ENCODE peak calls at places on chromosomes 13 and 19, in five cellular contexts. One of them, this sample, is unnamed.

GRCh38 chr19:33388231-33388816 is 14.8 kb downstream of the CEBPG start:
- DNase-seq in A549: no peak
- DNase-seq in HepG2: no peak
- DNase-seq in SK-N-SH: peak
- DNase-seq in GM23338: no peak
- DNase-seq in this sample: no peak

GRCh38 chr13:49400755-49401659 is 42.9 kb downstream of the CAB39L start:
- DNase-seq in A549: no peak
- DNase-seq in HepG2: no peak
- DNase-seq in SK-N-SH: peak
- DNase-seq in GM23338: peak
- DNase-seq in this sample: no peak

GRCh38 chr13:52118595-52118994 is 10.3 kb downstream of the NEK5 start:
- DNase-seq in A549: no peak
- DNase-seq in HepG2: no peak
- DNase-seq in SK-N-SH: no peak
- DNase-seq in GM23338: no peak
- DNase-seq in this sample: no peak

GRCh38 chr13:27476943-27477681 is 26.7 kb upstream of the MTIF3 start:
- DNase-seq in A549: peak
- DNase-seq in HepG2: peak
- DNase-seq in SK-N-SH: no peak
- DNase-seq in GM23338: no peak
- DNase-seq in this sample: peak

GRCh38 chr19:48950159-48950558 is 4.5 kb upstream of the BAX start:
- DNase-seq in A549: no peak
- DNase-seq in HepG2: no peak
- DNase-seq in SK-N-SH: no peak
- DNase-seq in GM23338: no peak
- DNase-seq in this sample: no peak

GRCh38 chr13:95660981-95661581 is 15.9 kb upstream of the DNAJC3 start:
- DNase-seq in A549: peak
- DNase-seq in HepG2: peak
- DNase-seq in SK-N-SH: peak
- DNase-seq in GM23338: peak
- DNase-seq in this sample: no peak

GRCh38 chr19:872266-872951 is 12.9 kb downstream of the CFD start:
- DNase-seq in A549: no peak
- DNase-seq in HepG2: no peak
- DNase-seq in SK-N-SH: no peak
- DNase-seq in GM23338: peak
- DNase-seq in this sample: no peak

GRCh38 chr13:107258599-107259187 is 690.8 kb upstream of the ARGLU1 start:
- DNase-seq in A549: no peak
- DNase-seq in HepG2: no peak
- DNase-seq in SK-N-SH: no peak
- DNase-seq in GM23338: no peak
- DNase-seq in this sample: no peak

GRCh38 chr19:33235269-33235995 is 9.8 kb upstream of the SLC7A10 start:
- DNase-seq in A549: peak
- DNase-seq in HepG2: peak
- DNase-seq in SK-N-SH: peak
- DNase-seq in GM23338: peak
- DNase-seq in this sample: peak

GRCh38 chr13:110226051-110226562 is 80.8 kb downstream of the COL4A1 start:
- DNase-seq in A549: no peak
- DNase-seq in HepG2: no peak
- DNase-seq in SK-N-SH: no peak
- DNase-seq in GM23338: no peak
- DNase-seq in this sample: no peak

GRCh38 chr19:16085115-16085514 is 8.8 kb downstream of the TPM4 start:
- DNase-seq in A549: no peak
- DNase-seq in HepG2: no peak
- DNase-seq in SK-N-SH: no peak
- DNase-seq in GM23338: no peak
- DNase-seq in this sample: no peak

DNA sequence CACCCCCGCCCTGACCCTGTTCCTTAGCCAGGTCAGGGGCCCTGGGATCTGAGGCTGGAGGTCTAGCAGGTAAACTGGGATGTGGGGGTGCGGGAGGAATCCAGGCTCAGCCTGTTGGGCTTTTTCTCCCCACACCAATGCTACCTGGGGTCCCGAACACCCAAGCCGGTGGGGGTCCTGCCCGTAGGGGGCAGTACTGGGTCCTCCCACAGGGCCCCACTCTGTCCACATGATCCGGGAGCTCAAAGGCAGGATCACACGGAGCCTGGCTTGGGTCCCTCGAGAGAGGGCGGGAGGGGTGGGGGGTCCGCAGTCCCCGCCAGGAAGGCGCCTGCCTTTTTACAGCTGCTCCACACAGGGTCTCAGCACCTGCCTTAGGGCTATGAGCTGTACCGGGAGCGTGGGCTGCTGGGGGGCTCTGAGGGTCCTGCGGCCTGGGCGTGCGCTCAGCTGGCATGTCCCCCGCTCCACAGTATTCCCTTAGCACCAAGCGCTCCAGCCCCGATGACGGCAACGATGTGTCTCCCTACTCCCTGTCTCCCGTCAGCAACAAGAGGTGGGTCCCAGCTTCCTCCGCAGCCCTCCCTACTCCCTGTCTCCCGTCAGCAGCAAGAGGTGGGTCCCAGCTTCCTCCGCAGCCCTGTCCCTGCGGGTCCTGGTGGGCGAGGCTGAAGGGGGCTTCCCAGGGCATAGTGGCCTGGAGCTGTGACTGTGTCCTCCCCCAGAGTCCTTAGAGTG is 12.3 kb upstream of the TEKTIP1 start:
- DNase-seq in A549: no peak
- DNase-seq in HepG2: no peak
- DNase-seq in SK-N-SH: no peak
- DNase-seq in GM23338: no peak
- DNase-seq in this sample: no peak
- TF ChIP-seq REST in A549: no peak
- TF ChIP-seq REST in HepG2: no peak
- TF ChIP-seq REST in SK-N-SH: no peak
- TF ChIP-seq REST in GM23338: no peak
- TF ChIP-seq REST in this sample: no peak

GRCh38 chr19:13053761-13054604 is 48.7 kb downstream of the LYL1 start:
- DNase-seq in A549: no peak
- DNase-seq in HepG2: peak
- DNase-seq in SK-N-SH: peak
- DNase-seq in GM23338: peak
- DNase-seq in this sample: peak
- TF ChIP-seq REST in A549: no peak
- TF ChIP-seq REST in HepG2: peak
- TF ChIP-seq REST in SK-N-SH: peak
- TF ChIP-seq REST in GM23338: no peak
- TF ChIP-seq REST in this sample: no peak

GRCh38 chr13:73542446-73542845 is 483.6 kb downstream of the KLF5 start:
- DNase-seq in A549: no peak
- DNase-seq in HepG2: no peak
- DNase-seq in SK-N-SH: no peak
- DNase-seq in GM23338: no peak
- DNase-seq in this sample: no peak
- TF ChIP-seq REST in A549: no peak
- TF ChIP-seq REST in HepG2: no peak
- TF ChIP-seq REST in SK-N-SH: no peak
- TF ChIP-seq REST in GM23338: no peak
- TF ChIP-seq REST in this sample: no peak

GRCh38 chr13:45434556-45435371 is 16.6 kb upstream of the SLC25A30 start:
- DNase-seq in A549: no peak
- DNase-seq in HepG2: peak
- DNase-seq in SK-N-SH: no peak
- DNase-seq in GM23338: no peak
- DNase-seq in this sample: no peak
- TF ChIP-seq REST in A549: no peak
- TF ChIP-seq REST in HepG2: peak
- TF ChIP-seq REST in SK-N-SH: no peak
- TF ChIP-seq REST in GM23338: no peak
- TF ChIP-seq REST in this sample: no peak

DNA sequence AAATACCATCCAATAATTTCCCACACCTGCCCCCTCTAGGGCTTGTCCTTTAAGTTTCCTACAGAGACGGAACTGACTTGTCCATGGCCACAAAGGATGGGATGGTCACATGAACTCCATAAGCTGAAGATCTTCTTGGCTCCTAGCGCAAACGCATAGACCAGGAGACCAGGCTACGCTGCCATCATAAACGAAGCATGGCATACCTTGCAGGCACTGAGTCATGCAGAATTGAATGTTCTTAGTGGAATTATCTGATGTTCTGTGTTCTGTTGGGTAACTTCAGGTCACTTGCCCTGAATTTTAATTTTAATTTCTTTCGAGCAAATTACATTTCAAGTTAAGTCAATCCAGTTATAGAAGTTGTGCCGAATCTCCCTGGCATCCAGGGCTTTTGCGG is 96.4 kb upstream of the STARD13 start:
- DNase-seq in A549: no peak
- DNase-seq in HepG2: no peak
- DNase-seq in SK-N-SH: no peak
- DNase-seq in GM23338: no peak
- DNase-seq in this sample: no peak
- TF ChIP-seq REST in A549: no peak
- TF ChIP-seq REST in HepG2: no peak
- TF ChIP-seq REST in SK-N-SH: no peak
- TF ChIP-seq REST in GM23338: no peak
- TF ChIP-seq REST in this sample: no peak

GRCh38 chr19:31126236-31126635 is 223.0 kb downstream of the TSHZ3 start:
- DNase-seq in A549: no peak
- DNase-seq in HepG2: no peak
- DNase-seq in SK-N-SH: no peak
- DNase-seq in GM23338: no peak
- DNase-seq in this sample: no peak
- TF ChIP-seq REST in A549: no peak
- TF ChIP-seq REST in HepG2: no peak
- TF ChIP-seq REST in SK-N-SH: no peak
- TF ChIP-seq REST in GM23338: no peak
- TF ChIP-seq REST in this sample: no peak

DNA sequence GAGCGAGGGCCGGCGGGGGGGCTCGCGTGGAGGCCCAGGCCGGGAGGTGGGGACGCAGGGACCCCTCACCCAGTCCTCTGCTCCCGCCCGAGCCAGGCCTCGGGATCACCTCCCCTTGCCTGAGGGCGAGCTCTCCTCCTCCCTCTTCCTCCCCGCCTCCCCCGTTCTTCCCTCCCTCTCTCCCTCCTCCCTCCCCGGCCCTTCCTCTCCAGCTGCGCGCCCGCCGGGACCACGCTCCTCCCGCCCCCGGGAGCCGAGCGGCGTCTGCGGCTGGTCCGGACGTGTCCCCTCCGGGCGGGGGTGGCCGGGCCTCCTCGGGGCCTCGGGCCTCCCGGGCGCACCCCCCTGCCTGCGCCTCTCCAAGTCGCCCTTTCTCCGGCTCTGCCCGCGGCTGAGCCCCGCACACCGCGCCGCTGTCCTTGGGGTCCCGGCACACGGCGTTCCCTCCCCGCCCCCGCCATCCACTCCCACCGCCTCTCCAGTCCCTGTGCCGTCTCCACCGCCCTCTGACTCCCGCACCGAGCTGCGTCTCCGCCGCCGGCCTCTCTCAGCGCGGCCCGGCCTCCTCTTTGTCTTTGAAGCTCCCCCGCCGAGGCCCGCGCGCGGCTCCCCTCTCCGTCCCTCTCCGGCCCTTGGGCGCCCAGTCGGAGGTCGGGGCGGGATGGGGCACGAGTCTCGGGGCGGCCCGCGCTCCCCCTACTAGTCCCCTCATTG is 5.7 kb downstream of the SOX1 start:
- DNase-seq in A549: no peak
- DNase-seq in HepG2: no peak
- DNase-seq in SK-N-SH: no peak
- DNase-seq in GM23338: peak
- DNase-seq in this sample: no peak
- TF ChIP-seq REST in A549: no peak
- TF ChIP-seq REST in HepG2: no peak
- TF ChIP-seq REST in SK-N-SH: no peak
- TF ChIP-seq REST in GM23338: no peak
- TF ChIP-seq REST in this sample: no peak

GRCh38 chr19:6590458-6591319 is at the start of gene CD70:
- DNase-seq in A549: peak
- DNase-seq in HepG2: no peak
- DNase-seq in SK-N-SH: no peak
- DNase-seq in GM23338: peak
- DNase-seq in this sample: no peak
- TF ChIP-seq REST in A549: no peak
- TF ChIP-seq REST in HepG2: no peak
- TF ChIP-seq REST in SK-N-SH: no peak
- TF ChIP-seq REST in GM23338: no peak
- TF ChIP-seq REST in this sample: no peak